ENCODE peak calls at places on chromosomes 11 and 22, in eight cellular contexts. Z is NCI-H1417, D is HFFc6, E is AG08395, G is PC-3, T is nucleus accumbens, P is WTC11, X is hepatocyte. R is an unnamed sample.

GRCh38 chr22:26079009-26079408 is 90.3 kb upstream of the SEZ6L start:
- DNase-seq in Z (no peak), D (no peak), E (no peak), G (no peak), T (no peak), P (no peak), X (peak), R (no peak)

GRCh38 chr11:27468209-27468608 is 4.4 kb downstream of the LGR4 start:
- DNase-seq in Z (no peak), D (peak), E (peak), G (peak), T (no peak), P (no peak), X (peak), R (no peak)

GRCh38 chr11:30960387-30960992 is 374.3 kb upstream of the MPPED2 start:
- DNase-seq in Z (peak), D (peak), E (peak), G (peak), T (no peak), P (no peak), X (peak), R (no peak)

GRCh38 chr11:134573857-134574256 is 161.8 kb upstream of the B3GAT1 start:
- DNase-seq in Z (no peak), D (no peak), E (no peak), G (no peak), T (no peak), P (no peak), X (no peak), R (no peak)

GRCh38 chr11:84686726-84687125 is 940.4 kb downstream of the DLG2 start:
- DNase-seq in Z (no peak), D (no peak), E (no peak), G (peak), T (no peak), P (no peak), X (no peak), R (no peak)

GRCh38 chr11:2266586-2267305 is 3.6 kb downstream of the ASCL2 start:
- DNase-seq in Z (no peak), D (no peak), E (no peak), G (no peak), T (no peak), P (no peak), X (no peak), R (no peak)

GRCh38 chr11:118924591-118925585 is 838 bp downstream of the BCL9L start:
- DNase-seq in Z (peak), D (no peak), E (no peak), G (peak), T (peak), P (peak), X (peak), R (no peak)

GRCh38 chr11:75468534-75469340 is 35.7 kb upstream of the KLHL35 start:
- DNase-seq in Z (peak), D (no peak), E (peak), G (no peak), T (no peak), P (no peak), X (no peak), R (no peak)

GRCh38 chr11:31882951-31883392 is 71.8 kb upstream of the PAX6 start:
- DNase-seq in Z (no peak), D (no peak), E (peak), G (peak), T (no peak), P (no peak), X (no peak), R (no peak)

R was measured in hypothalamus.